ENCODE peak calls at places on chromosome 6, in ten cellular contexts. Q is left ventricle myocardium inferior, Y is upper lobe of right lung, S is tibial artery, Z is NB4, H is heart right ventricle, A is A549, E is HAP-1, K is SJSA1, O is thoracic aorta. W is an unnamed sample.

GRCh38 chr6:14674458-14674857 is 556.9 kb downstream of the CD83 start:
- DNase-seq in Z (no peak), S (no peak), H (no peak), Y (no peak), A (no peak), E (no peak), O (no peak), K (no peak), Q (no peak), W (no peak)

GRCh38 chr6:151391021-151391470 is 313 bp downstream of the ZBTB2 start:
- DNase-seq in Z (peak; percentile 83), S (peak; percentile 86), Q (peak; percentile 82), O (peak; percentile 25), K (peak; percentile 84), E (peak; percentile 88), Y (peak; percentile 92), A (peak; percentile 25), H (peak; percentile 87), W (peak; percentile 88)

GRCh38 chr6:158938811-158939254 is 61.2 kb downstream of the RSPH3 start:
- DNase-seq in E (no peak), Z (peak; percentile 54), A (peak; percentile 17), S (no peak), H (no peak), K (no peak), Q (no peak), Y (no peak), O (no peak), W (no peak)

GRCh38 chr6:102352552-102352951 is 959.0 kb downstream of the GRIK2 start:
- DNase-seq in K (no peak), Z (no peak), H (no peak), O (no peak), S (no peak), Q (no peak), Y (no peak), E (no peak), A (no peak), W (no peak)

GRCh38 chr6:17813561-17813960 is 106.8 kb upstream of the NUP153 start:
- DNase-seq in Y (no peak), S (no peak), A (no peak), E (no peak), Q (no peak), K (no peak), H (no peak), O (no peak), Z (no peak), W (no peak)

GRCh38 chr6:135030532-135031178 is 24.0 kb downstream of the HBS1L start:
- DNase-seq in Q (no peak), Z (no peak), K (no peak), H (no peak), E (no peak), A (no peak), O (no peak), Y (no peak), S (no peak), W (no peak)

GRCh38 chr6:13273931-13274706 is 54.2 kb downstream of the TBC1D7 start:
- DNase-seq in Q (no peak), S (no peak), A (no peak), Z (peak; percentile 88), K (no peak), E (no peak), Y (peak; percentile 90), O (no peak), H (no peak), W (no peak)

GRCh38 chr6:4973972-4974885 is 29.6 kb downstream of the RPP40 start:
- DNase-seq in E (no peak), H (peak; percentile 8), Q (no peak), K (no peak), Z (no peak), O (no peak), A (no peak), Y (no peak), S (peak; percentile 80), W (peak; percentile 71)

GRCh38 chr6:160034346-160034930 is 65.6 kb downstream of the IGF2R start:
- DNase-seq in H (peak; percentile 59), S (no peak), Z (no peak), A (no peak), O (no peak), E (no peak), Y (no peak), K (no peak), Q (no peak), W (no peak)

GRCh38 chr6:160036331-160036695 is 67.4 kb downstream of the IGF2R start:
- DNase-seq in A (no peak), E (no peak), Q (no peak), Z (no peak), K (no peak), Y (no peak), O (no peak), H (no peak), S (no peak), W (no peak)

GRCh38 chr6:160035241-160035640 is 66.4 kb downstream of the IGF2R start:
- DNase-seq in S (no peak), A (no peak), Q (no peak), H (no peak), K (no peak), E (no peak), Z (no peak), O (no peak), Y (no peak), W (no peak)

GRCh38 chr6:160036790-160037206 is 67.9 kb downstream of the IGF2R start:
- DNase-seq in Y (no peak), O (no peak), A (no peak), Z (no peak), S (no peak), E (no peak), K (no peak), H (peak; percentile 36), Q (peak; percentile 38), W (no peak)

DNA sequence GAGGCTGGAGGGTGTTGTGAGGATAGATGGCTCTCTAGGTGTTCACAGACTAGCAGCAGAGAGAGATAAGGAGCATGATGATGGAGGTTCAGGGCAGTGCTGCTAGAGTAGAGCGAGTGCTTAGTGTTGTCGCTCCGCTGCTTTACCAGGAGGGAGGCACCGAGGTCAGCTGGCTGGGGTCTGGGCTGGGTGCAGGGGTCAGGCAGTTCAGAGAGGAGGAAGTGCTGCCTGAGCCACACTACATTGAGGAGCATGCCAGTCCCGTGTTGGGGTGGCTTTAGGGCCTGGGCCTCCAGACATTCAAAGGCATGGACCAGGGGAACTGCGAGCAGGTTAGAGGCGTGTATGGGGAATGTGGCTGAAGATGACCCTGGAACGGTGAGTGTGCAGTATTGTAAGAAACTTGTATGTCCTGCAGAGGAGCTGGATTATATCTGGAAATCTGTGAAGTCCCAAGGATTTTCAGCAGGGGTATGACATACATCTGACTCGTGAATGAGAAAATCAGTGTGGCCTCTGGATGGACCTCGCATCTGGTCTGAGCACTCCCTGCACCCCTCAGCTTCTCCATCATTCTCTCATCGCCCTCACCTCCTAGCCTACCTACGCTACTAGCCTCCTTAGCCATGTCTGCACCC is 66.9 kb downstream of the IGF2R start:
- DNase-seq in H (no peak), E (no peak), A (no peak), S (no peak), K (no peak), Q (no peak), Y (no peak), O (no peak), Z (no peak), W (no peak)
- H3K4me3 ChIP-seq in H (no peak overlapping the region), E (no peak overlapping the region), A (no peak overlapping the region), S (no peak overlapping the region), K (no peak overlapping the region), Q (no peak overlapping the region), Y (no peak overlapping the region), O (no peak overlapping the region), Z (no peak overlapping the region), W (peak overlapping the region; percentile 19)

DNA sequence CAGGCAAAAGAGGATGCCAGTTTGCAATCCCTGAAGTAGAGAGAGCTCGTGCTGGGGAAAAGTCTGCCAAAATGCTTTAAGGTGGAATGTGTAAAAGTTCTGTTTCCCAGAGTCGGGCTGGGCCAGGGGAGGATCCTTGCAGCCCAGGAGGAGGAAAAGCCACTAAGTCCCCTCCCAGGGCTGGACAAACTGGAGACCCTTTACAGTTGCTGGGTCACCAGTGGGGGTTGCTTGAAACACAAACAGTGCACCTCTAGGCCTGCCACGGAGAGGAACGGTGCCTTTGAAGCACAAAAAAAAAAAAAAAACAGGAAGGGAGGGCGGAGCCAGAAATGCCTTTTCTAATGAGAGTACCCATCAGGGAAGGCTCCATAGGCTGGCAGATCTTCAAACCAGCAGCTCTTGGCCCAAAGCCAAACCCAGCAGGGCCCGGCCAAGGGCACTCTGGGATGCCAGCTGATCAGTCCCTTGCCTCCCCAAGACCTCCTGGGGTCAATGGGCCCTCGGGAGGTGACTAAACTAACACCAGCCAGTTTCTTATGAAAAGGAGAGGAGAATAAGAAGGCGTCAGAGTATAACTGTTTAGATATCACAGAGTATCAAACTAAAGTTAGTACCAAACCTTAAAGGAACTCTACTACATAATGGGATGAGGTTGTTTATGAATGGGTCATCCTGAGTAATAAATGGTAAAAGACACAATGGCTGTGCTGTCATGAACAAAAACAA is 23.7 kb downstream of the HLA-A start:
- DNase-seq in H (peak; percentile 88), O (peak; percentile 31), K (peak; percentile 80), Y (peak; percentile 93), S (peak; percentile 94), Z (peak; percentile 97), E (peak; percentile 49), A (peak; percentile 31), Q (peak; percentile 88), W (peak; percentile 86)
- H3K4me3 ChIP-seq in H (peak overlapping the region; percentile 50), O (peak overlapping the region; percentile 74), K (peak overlapping the region; percentile 31), Y (peak overlapping the region; percentile 56), S (peak overlapping the region; percentile 50), Z (peak overlapping the region; percentile 73), E (no peak overlapping the region), A (peak overlapping the region; percentile 74), Q (peak overlapping the region; percentile 69), W (peak overlapping the region; percentile 61)

GRCh38 chr6:26576407-26576843 is 20.3 kb upstream of the ABT1 start:
- DNase-seq in O (no peak), A (no peak), E (no peak), Q (no peak), H (no peak), K (no peak), Z (peak; percentile 57), Y (no peak), S (no peak), W (no peak)
- H3K4me3 ChIP-seq in O (peak overlapping the region; percentile 60), A (peak overlapping the region; percentile 51), E (no peak overlapping the region), Q (peak overlapping the region; percentile 51), H (peak overlapping the region; percentile 30), K (no peak overlapping the region), Z (peak overlapping the region; percentile 50), Y (peak overlapping the region; percentile 21), S (no peak overlapping the region), W (peak overlapping the region; percentile 35)

GRCh38 chr6:100461920-100462295 is 2.8 kb downstream of the SIM1 start:
- DNase-seq in K (no peak), E (no peak), Y (no peak), Z (no peak), H (no peak), Q (no peak), A (no peak), S (no peak), O (no peak), W (no peak)

GRCh38 chr6:100462990-100463684 is 1.6 kb downstream of the SIM1 start:
- DNase-seq in K (no peak), E (no peak), Y (no peak), O (no peak), S (no peak), Z (no peak), H (no peak), A (no peak), Q (no peak), W (no peak)

GRCh38 chr6:100462396-100462795 is 2.3 kb downstream of the SIM1 start:
- DNase-seq in Z (no peak), O (no peak), A (no peak), S (no peak), K (no peak), Y (no peak), Q (no peak), E (no peak), H (no peak), W (no peak)

GRCh38 chr6:100460650-100461204 is 4.0 kb downstream of the SIM1 start:
- DNase-seq in K (no peak), Z (peak; percentile 27), A (peak; percentile 28), Y (no peak), S (no peak), H (no peak), Q (no peak), E (no peak), O (no peak), W (no peak)

DNA sequence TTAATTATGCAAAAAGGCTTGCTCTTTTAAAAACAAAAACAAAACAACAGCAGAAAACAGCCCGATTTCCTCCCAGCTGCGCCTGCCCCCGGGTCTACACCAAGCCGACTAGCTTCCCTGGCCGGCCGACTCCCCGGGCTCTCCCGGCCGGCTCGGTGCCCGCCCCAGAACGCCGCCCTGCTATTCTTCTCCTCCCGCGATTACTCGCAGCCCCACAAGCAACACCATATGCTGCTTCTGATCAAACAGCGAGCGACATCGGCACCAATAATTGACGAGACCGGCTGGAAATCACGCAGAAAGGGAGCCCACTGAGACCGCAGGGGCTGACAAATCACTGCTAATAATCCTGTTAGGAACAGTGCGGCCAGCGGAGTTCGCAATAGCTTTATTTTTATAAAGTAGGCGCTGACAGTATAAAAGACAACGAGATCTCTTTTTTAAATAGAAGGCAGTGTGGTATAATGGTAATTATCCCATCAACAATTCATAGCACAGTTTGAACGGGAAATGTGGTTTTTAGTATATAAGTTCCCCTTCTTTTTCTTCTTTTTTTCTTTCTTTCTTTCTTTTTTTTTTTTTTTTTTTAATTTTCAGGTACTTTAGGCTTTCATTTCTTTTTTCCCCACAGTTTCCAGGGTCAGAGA is 3.3 kb downstream of the SIM1 start:
- DNase-seq in Y (no peak), E (no peak), Q (no peak), S (no peak), Z (peak; percentile 53), K (no peak), A (peak; percentile 71), O (no peak), H (no peak), W (no peak)
- H3K4me3 ChIP-seq in Y (no peak overlapping the region), E (no peak overlapping the region), Q (no peak overlapping the region), S (no peak overlapping the region), Z (peak overlapping the region; percentile 35), K (peak overlapping the region; percentile 49), A (peak overlapping the region; percentile 52), O (no peak overlapping the region), H (no peak overlapping the region), W (no peak overlapping the region)